ENCODE peak calls at places on chromosomes 12 and 14, in six cellular contexts. F is stomach, M is endothelial cell of umbilical vein, L is suprapubic skin, S is spleen, R is HepG2. H is an unnamed sample. For H3K9me3, the result is how much of the 10 kb centered on the place peaks cover.

GRCh38 chr12:12714276-12715001 is 2.7 kb upstream of the CDKN1B start:
- DNase-seq in F (peak), M (peak), L (no peak), S (peak), R (no peak), H (no peak)

GRCh38 chr14:68241862-68242490 is 422.4 kb downstream of the RAD51B start:
- DNase-seq in F (no peak), M (no peak), L (no peak), S (no peak), R (no peak), H (no peak)

GRCh38 chr14:33968722-33969121 is 17.8 kb upstream of the EGLN3 start:
- DNase-seq in F (no peak), M (no peak), L (no peak), S (no peak), R (no peak), H (no peak)

GRCh38 chr14:95314609-95315008 is 5.1 kb downstream of the CLMN start:
- DNase-seq in F (peak), M (no peak), L (no peak), S (no peak), R (no peak), H (no peak)

GRCh38 chr14:98069712-98070133 is 1202.3 kb downstream of the BCL11B start:
- DNase-seq in F (no peak), M (no peak), L (no peak), S (no peak), R (peak), H (no peak)

GRCh38 chr14:44448816-44449411 is 58.2 kb downstream of the FSCB start:
- DNase-seq in F (no peak), M (no peak), L (no peak), S (no peak), R (peak), H (no peak)

GRCh38 chr12:132388379-132389015 is 59.1 kb upstream of the GALNT9 start:
- DNase-seq in F (no peak), M (no peak), L (no peak), S (peak), R (no peak), H (peak)

GRCh38 chr12:47772738-47773061 is 338 bp upstream of the SLC48A1 start:
- DNase-seq in F (no peak), M (no peak), L (no peak), S (no peak), R (no peak), H (no peak)

GRCh38 chr12:538731-539539 is 79.2 kb downstream of the B4GALNT3 start:
- DNase-seq in F (peak), M (peak), L (no peak), S (peak), R (no peak), H (no peak)

GRCh38 chr12:57224973-57225679 is 4.4 kb upstream of the SHMT2 start:
- DNase-seq in F (peak), M (peak), L (no peak), S (peak), R (no peak), H (peak)

GRCh38 chr12:5259523-5259922 is 172.4 kb upstream of the NTF3 start:
- DNase-seq in F (no peak), M (no peak), L (no peak), S (no peak), R (no peak), H (no peak)

GRCh38 chr14:30706704-30707103 is 84.6 kb downstream of the SCFD1 start:
- DNase-seq in F (no peak), M (no peak), L (no peak), S (no peak), R (no peak), H (no peak)

GRCh38 chr12:7129647-7130536 is at the start of gene CLSTN3:
- DNase-seq in F (peak), M (peak), L (peak), S (peak), R (peak), H (peak)
- TF ChIP-seq POLR2A in F (no peak), M (no peak), L (no peak), S (no peak), R (peak), H (no peak)

DNA sequence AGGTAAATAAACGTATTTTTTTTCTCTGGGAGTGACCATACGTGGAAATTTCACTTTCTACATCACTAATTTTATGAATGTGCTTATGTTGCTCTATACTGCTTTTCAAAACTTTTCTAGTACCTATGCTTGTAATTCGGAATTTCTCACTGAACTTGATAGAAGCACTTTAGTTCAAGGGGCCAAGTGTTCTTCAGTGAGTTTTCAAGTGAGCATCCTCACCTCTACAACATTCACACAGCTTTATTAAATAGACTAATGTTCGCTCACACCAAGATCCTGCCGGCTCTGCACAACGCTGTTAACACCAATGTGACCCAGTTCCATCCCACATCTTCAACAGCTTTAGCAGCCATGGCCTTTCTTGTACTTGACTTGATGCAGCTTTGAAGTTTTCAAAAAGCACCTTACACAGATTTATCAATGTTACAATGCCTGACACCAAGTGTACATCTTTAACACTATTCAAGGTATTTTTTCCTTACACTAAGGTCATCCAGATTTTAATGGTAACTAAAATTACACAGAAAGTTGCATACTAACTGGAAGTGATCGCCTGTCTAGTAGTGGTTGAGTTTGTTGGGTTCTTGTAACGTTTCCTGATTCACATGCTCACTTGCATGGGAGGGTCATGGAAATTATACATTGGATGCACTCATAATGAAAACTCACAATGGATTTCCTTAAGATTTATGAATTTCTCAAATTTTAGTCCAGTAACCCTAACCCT is 4.5 kb downstream of the UBC start:
- DNase-seq in F (no peak), M (no peak), L (no peak), S (no peak), R (no peak), H (no peak)
- TF ChIP-seq POLR2AphosphoS5 in F (peak), M (no peak), L (no peak), S (no peak), R (peak), H (peak)

DNA sequence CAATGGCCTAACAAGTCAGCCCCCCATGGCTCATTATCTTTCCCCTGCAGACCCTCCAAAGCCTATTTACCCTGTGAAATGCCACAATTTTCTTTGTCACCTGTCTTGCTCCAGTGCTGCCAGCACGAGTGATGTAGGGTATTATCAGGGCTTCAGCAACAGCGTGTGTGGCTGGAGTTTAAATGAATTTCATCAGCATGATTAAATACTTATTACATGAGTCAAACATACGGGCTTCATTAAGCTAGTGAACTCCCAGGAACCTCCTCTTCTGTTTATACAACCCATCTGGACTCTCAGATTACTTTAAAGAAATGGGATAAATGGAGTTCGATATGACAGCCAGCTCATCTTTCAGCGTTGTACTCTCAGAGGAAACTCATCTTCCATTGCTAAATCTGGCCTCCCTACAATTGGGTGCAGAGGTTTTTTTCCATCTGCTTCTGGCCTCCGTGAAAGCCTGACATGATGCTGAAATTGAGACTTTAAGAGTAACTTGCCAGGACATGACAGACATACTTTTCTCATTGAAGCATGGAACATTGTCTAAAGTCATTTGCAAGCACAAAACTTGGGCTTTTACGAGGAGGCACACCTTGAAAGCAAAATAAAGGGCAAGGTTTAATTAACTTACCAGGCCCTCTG is 135.8 kb downstream of the TMEM30B start:
- DNase-seq in F (no peak), M (no peak), L (no peak), S (no peak), R (no peak), H (no peak)
- H3K9me3 ChIP-seq in F (under half), M (under half), L (under half), S (under half), R (under half), H (under half)

DNA sequence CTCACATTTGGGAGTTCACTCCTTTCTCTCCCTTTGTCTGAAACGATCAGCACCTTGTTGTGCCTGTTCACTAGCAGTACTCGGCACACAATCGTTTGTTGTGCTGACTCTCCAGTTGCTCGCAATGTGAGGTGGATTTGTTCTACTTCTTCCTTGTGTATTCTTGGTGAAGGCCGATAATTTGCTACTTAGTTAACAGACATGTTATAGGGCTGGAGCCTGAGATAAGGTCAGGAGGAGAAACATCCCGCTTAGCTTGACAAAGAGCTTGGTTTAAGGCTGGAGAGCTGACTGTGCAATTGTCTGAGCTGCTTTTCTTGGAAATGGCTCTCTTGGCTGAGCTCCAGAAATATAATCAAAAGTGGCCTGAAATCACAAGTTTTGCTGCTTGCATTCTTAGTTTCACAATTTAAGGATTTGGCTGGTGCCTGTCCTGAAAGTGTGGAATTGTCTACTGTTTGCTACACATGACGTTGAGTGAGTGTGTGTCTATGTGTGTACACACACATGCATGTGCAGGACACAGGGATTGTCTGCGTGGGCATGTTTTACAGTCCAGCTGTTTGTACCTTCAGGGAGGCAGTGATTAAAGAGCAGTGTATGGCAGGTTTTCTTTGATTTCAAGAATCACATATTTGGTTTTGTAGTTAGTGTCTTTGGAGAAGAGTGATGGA is 77.7 kb downstream of the ARF6 start:
- DNase-seq in F (peak), M (peak), L (no peak), S (no peak), R (no peak), H (no peak)
- TF ChIP-seq POLR2A in F (no peak), M (no peak), L (no peak), S (no peak), R (no peak), H (no peak)

GRCh38 chr12:118345355-118345754 is 27.4 kb downstream of the TAOK3 start:
- DNase-seq in F (no peak), M (no peak), L (no peak), S (no peak), R (no peak), H (no peak)
- TF ChIP-seq POLR2AphosphoS5 in F (no peak), M (no peak), L (no peak), S (no peak), R (no peak), H (no peak)

DNA sequence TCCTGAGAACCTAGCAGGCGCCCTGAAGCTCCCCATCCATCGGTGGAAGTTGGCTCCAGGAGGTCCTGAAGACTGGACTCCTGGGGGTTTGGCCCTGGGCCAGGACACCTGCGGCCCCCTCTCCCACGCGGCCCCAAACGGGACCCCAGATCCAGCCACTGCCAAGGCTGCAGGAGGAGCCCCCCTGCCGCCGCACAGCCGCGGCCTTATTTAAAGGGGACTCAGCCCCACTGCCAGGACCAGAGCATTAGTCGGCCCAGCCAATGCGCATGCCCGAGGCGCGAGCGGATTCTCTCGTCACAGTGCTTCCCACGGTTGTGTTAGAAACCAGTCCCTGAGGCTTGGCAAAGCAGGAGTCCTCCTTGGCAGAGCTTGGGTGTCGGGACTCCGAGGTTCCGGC is 775.2 kb upstream of the ALG10B start:
- DNase-seq in F (no peak), M (no peak), L (no peak), S (no peak), R (no peak), H (no peak)
- H3K9me3 ChIP-seq in F (under half), M (under half), L (under half), S (half or more), R (half or more), H (under half)

H was measured in sigmoid colon.